ENCODE peak calls at places on chromosome 2, in five cellular contexts. A, W, O, Q and K are unnamed samples.

GRCh38 chr2:101272045-101272784 is 19.5 kb downstream of the CNOT11 start:
- DNase-seq in A (no peak), W (no peak), O (peak), Q (no peak), K (no peak)

GRCh38 chr2:11802782-11803191 is 56.4 kb downstream of the LPIN1 start:
- DNase-seq in A (no peak), W (no peak), O (no peak), Q (no peak), K (no peak)

GRCh38 chr2:222440670-222441422 is 16.5 kb downstream of the SGPP2 start:
- DNase-seq in A (no peak), W (no peak), O (no peak), Q (no peak), K (no peak)

GRCh38 chr2:128420131-128420530 is 101.5 kb upstream of the HS6ST1 start:
- DNase-seq in A (no peak), W (no peak), O (no peak), Q (no peak), K (peak)

GRCh38 chr2:27085670-27086089 is 892 bp upstream of the KHK start:
- DNase-seq in A (peak), W (peak), O (no peak), Q (no peak), K (no peak)

GRCh38 chr2:238864207-238865014 is 16.5 kb downstream of the TWIST2 start:
- DNase-seq in A (peak), W (peak), O (no peak), Q (peak), K (peak)

GRCh38 chr2:122191331-122191730 is 435.9 kb downstream of the TSN start:
- DNase-seq in A (no peak), W (no peak), O (no peak), Q (no peak), K (no peak)

GRCh38 chr2:28390857-28391563 is 1.6 kb upstream of the FOSL2 start:
- DNase-seq in A (peak), W (peak), O (no peak), Q (no peak), K (peak)

GRCh38 chr2:181916726-181917377 is 25.3 kb downstream of the ITPRID2 start:
- DNase-seq in A (no peak), W (no peak), O (no peak), Q (no peak), K (no peak)

GRCh38 chr2:100056478-100056877 is 85.9 kb downstream of the AFF3 start:
- DNase-seq in A (no peak), W (no peak), O (no peak), Q (no peak), K (no peak)

GRCh38 chr2:160590664-160591063 is 97.1 kb upstream of the RBMS1 start:
- DNase-seq in A (no peak), W (no peak), O (no peak), Q (no peak), K (no peak)

GRCh38 chr2:85772019-85772745 is 18.4 kb downstream of the ATOH8 start:
- DNase-seq in A (peak), W (peak), O (no peak), Q (no peak), K (peak)

DNA sequence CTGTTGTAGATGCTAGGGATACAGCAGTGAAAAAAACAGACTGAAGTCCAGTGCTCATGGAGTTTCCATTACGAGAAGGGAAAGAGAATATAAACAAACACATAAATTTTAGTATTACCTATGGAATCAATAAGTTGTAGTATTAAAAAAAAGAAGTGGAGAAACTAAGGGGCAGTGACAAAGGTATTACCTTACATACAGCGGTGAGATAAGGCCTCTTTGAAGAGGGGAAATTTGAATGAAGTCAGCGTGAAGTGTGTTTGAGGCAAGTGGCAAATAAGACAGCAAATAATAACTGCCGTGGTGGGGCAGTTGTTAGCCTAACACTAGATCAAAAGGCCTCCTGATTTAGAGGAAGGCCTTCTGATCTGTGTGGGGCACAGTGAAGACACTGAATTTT is 57.9 kb downstream of the TLK1 start:
- DNase-seq in A (no peak), W (no peak), O (no peak), Q (no peak), K (no peak)
- TF ChIP-seq POLR2AphosphoS5 in A (no peak), W (no peak), O (no peak), Q (no peak), K (no peak)

GRCh38 chr2:183244300-183244849 is 120.1 kb downstream of the NUP35 start:
- DNase-seq in A (no peak), W (no peak), O (no peak), Q (no peak), K (no peak)
- TF ChIP-seq POLR2AphosphoS5 in A (no peak), W (no peak), O (no peak), Q (no peak), K (no peak)

GRCh38 chr2:157596992-157597681 is 31.5 kb downstream of the ACVR1C start:
- DNase-seq in A (peak), W (peak), O (no peak), Q (peak), K (no peak)

GRCh38 chr2:157587576-157587975 is 41.1 kb downstream of the ACVR1C start:
- DNase-seq in A (no peak), W (no peak), O (no peak), Q (no peak), K (no peak)

GRCh38 chr2:157592983-157593382 is 35.7 kb downstream of the ACVR1C start:
- DNase-seq in A (no peak), W (no peak), O (no peak), Q (no peak), K (no peak)

GRCh38 chr2:157593411-157593810 is 35.3 kb downstream of the ACVR1C start:
- DNase-seq in A (no peak), W (no peak), O (no peak), Q (no peak), K (no peak)

DNA sequence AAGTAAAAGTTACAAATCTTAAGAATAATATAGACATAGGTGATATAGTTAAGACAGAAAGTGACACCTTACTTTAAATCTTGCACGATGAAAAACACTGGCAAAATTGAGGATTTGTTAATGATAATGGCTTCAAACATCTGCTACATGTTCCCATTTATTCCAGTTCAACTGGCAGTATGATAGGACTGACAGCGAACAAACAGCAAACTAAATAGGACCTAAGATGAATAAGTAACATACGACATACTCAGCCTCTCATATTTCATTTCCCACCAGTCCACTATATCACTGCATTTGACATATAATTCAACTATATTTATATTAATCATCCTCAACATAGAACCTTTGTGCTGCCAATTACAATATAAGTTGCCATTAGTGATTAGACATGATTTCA is 36.3 kb downstream of the ACVR1C start:
- DNase-seq in A (no peak), W (no peak), O (no peak), Q (no peak), K (no peak)
- TF ChIP-seq POLR2AphosphoS5 in A (no peak), W (no peak), O (no peak), Q (no peak), K (no peak)

GRCh38 chr2:152038451-152038958 is 60.3 kb downstream of the CACNB4 start:
- DNase-seq in A (peak), W (no peak), O (no peak), Q (no peak), K (no peak)
- TF ChIP-seq POLR2AphosphoS5 in A (no peak), W (no peak), O (no peak), Q (no peak), K (no peak)

DNA sequence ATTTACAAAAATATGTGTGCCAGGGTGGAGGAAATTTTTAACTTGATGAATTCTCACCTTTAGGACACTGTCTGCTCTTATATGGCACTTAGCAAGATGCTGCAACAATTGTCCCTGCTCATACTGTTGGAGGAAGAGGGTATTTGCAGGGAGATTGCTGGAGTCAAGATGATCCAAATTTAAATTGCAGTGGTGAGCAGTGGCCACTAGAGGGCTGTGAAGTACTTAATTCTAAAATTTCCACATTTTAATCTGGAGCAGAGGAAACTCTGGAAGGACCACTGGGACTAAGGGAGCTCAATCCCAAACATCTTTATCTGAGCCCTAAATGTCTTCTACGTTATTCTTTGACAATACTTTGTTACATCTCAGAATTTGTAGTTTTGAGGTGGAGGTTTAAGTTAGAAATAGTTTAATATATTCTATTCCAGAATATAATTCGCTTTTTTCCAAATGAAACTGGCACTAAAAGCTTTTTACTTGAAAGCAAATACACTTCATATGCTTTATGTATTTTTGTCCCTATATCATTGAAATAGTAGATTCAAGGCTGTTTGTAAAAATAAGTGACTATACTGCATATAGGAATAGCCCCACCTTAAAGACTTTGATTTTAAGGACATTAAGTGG is 33.0 kb upstream of the PTH2R start:
- DNase-seq in A (no peak), W (no peak), O (no peak), Q (no peak), K (no peak)
- TF ChIP-seq POLR2AphosphoS5 in A (no peak), W (no peak), O (no peak), Q (no peak), K (no peak)